ENCODE peak calls at places on chromosomes 16 and 17, in six cellular contexts. One of them, this sample, is unnamed.

GRCh38 chr16:68508013-68508412 is 31.1 kb upstream of the ZFP90 start:
- DNase-seq in activated CD4-positive, alpha-beta T cell treated with anti-CD3 and anti-CD28 coated beads, Interleukin-2, amount 10 ng/mL, durations not matched to agents 7 days and 5 days: no peak
- DNase-seq in GM19239: no peak
- DNase-seq in fibroblast of mammary gland: no peak
- DNase-seq in AML-193: no peak
- DNase-seq in NCI-H146: no peak
- DNase-seq in this sample: no peak

GRCh38 chr16:82016268-82016667 is 5.0 kb upstream of the SDR42E1 start:
- DNase-seq in fibroblast of mammary gland: peak; percentile 34
- DNase-seq in GM19239: no peak
- DNase-seq in NCI-H146: peak; percentile 2
- DNase-seq in activated CD4-positive, alpha-beta T cell treated with anti-CD3 and anti-CD28 coated beads, Interleukin-2, amount 10 ng/mL, durations not matched to agents 7 days and 5 days: no peak
- DNase-seq in AML-193: no peak
- DNase-seq in this sample: no peak

GRCh38 chr17:48522990-48523389 is 7.8 kb downstream of the HOXB1 start:
- DNase-seq in AML-193: no peak
- DNase-seq in fibroblast of mammary gland: no peak
- DNase-seq in GM19239: no peak
- DNase-seq in activated CD4-positive, alpha-beta T cell treated with anti-CD3 and anti-CD28 coated beads, Interleukin-2, amount 10 ng/mL, durations not matched to agents 7 days and 5 days: no peak
- DNase-seq in NCI-H146: no peak
- DNase-seq in this sample: no peak

GRCh38 chr16:20727181-20727580 is 14.4 kb downstream of the THUMPD1 start:
- DNase-seq in AML-193: no peak
- DNase-seq in NCI-H146: no peak
- DNase-seq in GM19239: no peak
- DNase-seq in fibroblast of mammary gland: no peak
- DNase-seq in activated CD4-positive, alpha-beta T cell treated with anti-CD3 and anti-CD28 coated beads, Interleukin-2, amount 10 ng/mL, durations not matched to agents 7 days and 5 days: no peak
- DNase-seq in this sample: no peak

GRCh38 chr17:73362697-73363096 is 50.9 kb upstream of the CDC42EP4 start:
- DNase-seq in NCI-H146: no peak
- DNase-seq in activated CD4-positive, alpha-beta T cell treated with anti-CD3 and anti-CD28 coated beads, Interleukin-2, amount 10 ng/mL, durations not matched to agents 7 days and 5 days: no peak
- DNase-seq in AML-193: no peak
- DNase-seq in GM19239: no peak
- DNase-seq in fibroblast of mammary gland: no peak
- DNase-seq in this sample: no peak

GRCh38 chr17:14745122-14745521 is 444.2 kb downstream of the HS3ST3B1 start:
- DNase-seq in GM19239: no peak
- DNase-seq in NCI-H146: no peak
- DNase-seq in fibroblast of mammary gland: peak; percentile 82
- DNase-seq in activated CD4-positive, alpha-beta T cell treated with anti-CD3 and anti-CD28 coated beads, Interleukin-2, amount 10 ng/mL, durations not matched to agents 7 days and 5 days: no peak
- DNase-seq in AML-193: no peak
- DNase-seq in this sample: no peak

GRCh38 chr17:41308918-41309359 is at the start of gene KRTAP16-1:
- DNase-seq in GM19239: no peak
- DNase-seq in AML-193: no peak
- DNase-seq in fibroblast of mammary gland: no peak
- DNase-seq in NCI-H146: no peak
- DNase-seq in activated CD4-positive, alpha-beta T cell treated with anti-CD3 and anti-CD28 coated beads, Interleukin-2, amount 10 ng/mL, durations not matched to agents 7 days and 5 days: peak; percentile 52
- DNase-seq in this sample: no peak

GRCh38 chr17:78538033-78538776 is 39.0 kb downstream of the DNAH17 start:
- DNase-seq in activated CD4-positive, alpha-beta T cell treated with anti-CD3 and anti-CD28 coated beads, Interleukin-2, amount 10 ng/mL, durations not matched to agents 7 days and 5 days: no peak
- DNase-seq in fibroblast of mammary gland: no peak
- DNase-seq in NCI-H146: peak; percentile 28
- DNase-seq in AML-193: no peak
- DNase-seq in GM19239: no peak
- DNase-seq in this sample: no peak

GRCh38 chr17:5758651-5759050 is 174.3 kb upstream of the NLRP1 start:
- DNase-seq in NCI-H146: peak; percentile 48
- DNase-seq in AML-193: no peak
- DNase-seq in activated CD4-positive, alpha-beta T cell treated with anti-CD3 and anti-CD28 coated beads, Interleukin-2, amount 10 ng/mL, durations not matched to agents 7 days and 5 days: no peak
- DNase-seq in GM19239: no peak
- DNase-seq in fibroblast of mammary gland: peak; percentile 32
- DNase-seq in this sample: no peak

This sample was measured in NCI-H1417.